ENCODE peak calls at places on chromosomes 2 and 18, in eight cellular contexts. Y is NCI-H1417; X is CD8-positive, alpha-beta T cell; D is ELR; S is NCI-H345; T is cardiac fibroblast; I is GM04504; V is tibial nerve. Q is an unnamed sample.
A peak's percentile ranks its signal among the peaks of the same experiment; 100 is the strongest.

GRCh38 chr2:122955761-122956160 is 1069.3 kb upstream of the CNTNAP5 start:
- DNase-seq in Y (no peak), X (no peak), D (no peak), S (no peak), T (peak; percentile 11), I (no peak), V (no peak), Q (no peak)

GRCh38 chr2:187297806-187298205 is 150.2 kb downstream of the CALCRL start:
- DNase-seq in Y (no peak), X (no peak), D (no peak), S (no peak), T (peak; percentile 19), I (no peak), V (no peak), Q (no peak)

GRCh38 chr2:75012080-75012479 is 53.6 kb downstream of the POLE4 start:
- DNase-seq in Y (no peak), X (no peak), D (peak; percentile 14), S (no peak), T (peak; percentile 22), I (no peak), V (no peak), Q (no peak)

GRCh38 chr2:220743203-220743602 is 828.9 kb downstream of the EPHA4 start:
- DNase-seq in Y (no peak), X (no peak), D (no peak), S (no peak), T (no peak), I (no peak), V (no peak), Q (no peak)

GRCh38 chr2:142757111-142757510 is 120.4 kb upstream of the KYNU start:
- DNase-seq in Y (no peak), X (no peak), D (peak; percentile 43), S (no peak), T (peak; percentile 45), I (no peak), V (no peak), Q (no peak)

GRCh38 chr2:149084924-149085795 is 46.7 kb downstream of the LYPD6B start:
- DNase-seq in Y (no peak), X (no peak), D (no peak), S (no peak), T (no peak), I (peak; percentile 19), V (no peak), Q (no peak)

GRCh38 chr2:236250286-236250685 is 13.9 kb downstream of the ASB18 start:
- DNase-seq in Y (no peak), X (no peak), D (no peak), S (no peak), T (no peak), I (no peak), V (no peak), Q (no peak)

GRCh38 chr2:145752091-145752806 is 1232.3 kb upstream of the ZEB2 start:
- DNase-seq in Y (peak; percentile 24), X (no peak), D (peak; percentile 81), S (peak; percentile 39), T (peak; percentile 93), I (peak; percentile 50), V (peak; percentile 48), Q (no peak)

GRCh38 chr2:110121052-110121334 is 5.4 kb upstream of the MALL start:
- DNase-seq in Y (no peak), X (no peak), D (no peak), S (no peak), T (no peak), I (no peak), V (no peak), Q (no peak)

GRCh38 chr2:134365356-134365755 is 111.5 kb downstream of the MGAT5 start:
- DNase-seq in Y (no peak), X (no peak), D (peak; percentile 41), S (no peak), T (peak; percentile 25), I (no peak), V (no peak), Q (no peak)

GRCh38 chr2:43648979-43649701 is 12.1 kb downstream of the PLEKHH2 start:
- DNase-seq in Y (no peak), X (no peak), D (no peak), S (no peak), T (no peak), I (no peak), V (no peak), Q (no peak)

GRCh38 chr2:129877795-129878775 is 101.4 kb upstream of the RAB6C start:
- DNase-seq in Y (peak; percentile 3), X (no peak), D (peak; percentile 1), S (peak; percentile 64), T (no peak), I (peak; percentile 6), V (peak; percentile 19), Q (no peak)

GRCh38 chr18:5868218-5868904 is 27.0 kb downstream of the TMEM200C start:
- DNase-seq in Y (peak; percentile 2), X (no peak), D (peak; percentile 61), S (peak; percentile 66), T (peak; percentile 91), I (peak; percentile 56), V (peak; percentile 75), Q (peak; percentile 81)

GRCh38 chr2:232085826-232086425 is 124.4 kb downstream of the DIS3L2 start:
- DNase-seq in Y (no peak), X (no peak), D (peak; percentile 10), S (no peak), T (peak; percentile 8), I (no peak), V (no peak), Q (no peak)

GRCh38 chr18:48979944-48980890 is 29.5 kb upstream of the SMAD7 start:
- DNase-seq in Y (no peak), X (no peak), D (peak; percentile 62), S (no peak), T (peak; percentile 53), I (no peak), V (no peak), Q (no peak)

GRCh38 chr2:239106314-239106908 is 258.5 kb downstream of the TWIST2 start:
- DNase-seq in Y (no peak), X (no peak), D (peak; percentile 77), S (peak; percentile 31), T (peak; percentile 71), I (peak; percentile 47), V (peak; percentile 35), Q (peak; percentile 69)

GRCh38 chr2:191417746-191418145 is 172.5 kb downstream of the MYO1B start:
- DNase-seq in Y (no peak), X (no peak), D (no peak), S (no peak), T (no peak), I (no peak), V (no peak), Q (no peak)

GRCh38 chr18:50836521-50836957 is 16.7 kb upstream of the MRO start:
- DNase-seq in Y (no peak), X (no peak), D (peak; percentile 79), S (no peak), T (peak; percentile 64), I (no peak), V (no peak), Q (no peak)

GRCh38 chr2:151306621-151307020 is 17.2 kb upstream of the NMI start:
- DNase-seq in Y (no peak), X (no peak), D (peak; percentile 77), S (no peak), T (peak; percentile 92), I (peak; percentile 78), V (no peak), Q (no peak)

GRCh38 chr2:9800975-9801723 is 42.1 kb upstream of the TAF1B start:
- DNase-seq in Y (no peak), X (peak; percentile 43), D (peak; percentile 79), S (no peak), T (peak; percentile 74), I (no peak), V (no peak), Q (no peak)

GRCh38 chr2:128734521-128735295 is 416.0 kb upstream of the HS6ST1 start:
- DNase-seq in Y (no peak), X (no peak), D (peak; percentile 3), S (no peak), T (peak; percentile 79), I (no peak), V (no peak), Q (no peak)

GRCh38 chr2:1910562-1911256 is 166.4 kb upstream of the PXDN start:
- DNase-seq in Y (no peak), X (no peak), D (peak; percentile 1), S (no peak), T (peak; percentile 18), I (no peak), V (no peak), Q (no peak)

GRCh38 chr18:58491773-58492752 is 136.8 kb downstream of the ALPK2 start:
- DNase-seq in Y (no peak), X (no peak), D (no peak), S (no peak), T (no peak), I (no peak), V (no peak), Q (no peak)

GRCh38 chr18:24868760-24869237 is 408.4 kb downstream of the HRH4 start:
- DNase-seq in Y (no peak), X (no peak), D (peak; percentile 33), S (no peak), T (no peak), I (peak; percentile 64), V (no peak), Q (no peak)

GRCh38 chr2:101688266-101688665 is 9.2 kb upstream of the MAP4K4 start:
- DNase-seq in Y (no peak), X (no peak), D (peak; percentile 63), S (no peak), T (peak; percentile 45), I (no peak), V (no peak), Q (no peak)

GRCh38 chr2:106070181-106070580 is 123.9 kb downstream of the UXS1 start:
- DNase-seq in Y (no peak), X (no peak), D (no peak), S (no peak), T (no peak), I (no peak), V (no peak), Q (no peak)

GRCh38 chr2:224646242-224646846 is 61.2 kb upstream of the CUL3 start:
- DNase-seq in Y (peak; percentile 14), X (no peak), D (peak; percentile 57), S (peak; percentile 39), T (peak; percentile 37), I (peak; percentile 0), V (no peak), Q (no peak)

GRCh38 chr2:78541451-78542267 is 483.8 kb upstream of the REG3G start:
- DNase-seq in Y (peak; percentile 12), X (no peak), D (no peak), S (no peak), T (no peak), I (no peak), V (no peak), Q (no peak)

GRCh38 chr2:68172990-68173715 is 15.5 kb downstream of the PNO1 start:
- DNase-seq in Y (no peak), X (no peak), D (no peak), S (no peak), T (no peak), I (no peak), V (no peak), Q (no peak)

GRCh38 chr18:78101091-78101490 is 851.4 kb downstream of the GALR1 start:
- DNase-seq in Y (no peak), X (no peak), D (no peak), S (no peak), T (no peak), I (no peak), V (no peak), Q (no peak)

GRCh38 chr18:7567487-7568425 is 640 bp downstream of the PTPRM start:
- DNase-seq in Y (peak; percentile 65), X (no peak), D (peak; percentile 79), S (peak; percentile 36), T (peak; percentile 70), I (no peak), V (peak; percentile 26), Q (peak; percentile 74)

GRCh38 chr2:214716811-214717560 is 92.5 kb downstream of the BARD1 start:
- DNase-seq in Y (no peak), X (no peak), D (no peak), S (no peak), T (no peak), I (no peak), V (no peak), Q (no peak)

GRCh38 chr2:217959723-217960122 is 43.1 kb downstream of the TNS1 start:
- DNase-seq in Y (no peak), X (no peak), D (no peak), S (no peak), T (no peak), I (no peak), V (no peak), Q (no peak)

GRCh38 chr2:127398239-127398590 is 10.4 kb upstream of the MAP3K2 start:
- DNase-seq in Y (no peak), X (peak; percentile 42), D (peak; percentile 97), S (no peak), T (peak; percentile 93), I (peak; percentile 91), V (peak; percentile 77), Q (no peak)